ENCODE peak calls at places on chromosomes 16 and 17, in four cellular contexts. T is vagina, C is non-pigmented ciliary epithelial cell, Z is NCI-H1694 treated with DMSO at 0.1 percent for 48 hours. J is an unnamed sample.

GRCh38 chr17:12041316-12041715 is 20.6 kb downstream of the MAP2K4 start:
- DNase-seq in T (no peak), C (peak), Z (no peak), J (no peak)

GRCh38 chr17:9307313-9307998 is 268.2 kb downstream of the STX8 start:
- DNase-seq in T (no peak), C (no peak), Z (no peak), J (no peak)

GRCh38 chr17:44359458-44360143 is 4.1 kb downstream of the FAM171A2 start:
- DNase-seq in T (no peak), C (no peak), Z (no peak), J (no peak)

GRCh38 chr17:17780941-17781590 is 55.7 kb downstream of the SREBF1 start:
- DNase-seq in T (no peak), C (peak), Z (no peak), J (no peak)

GRCh38 chr17:49190932-49191331 is 19.4 kb downstream of the GNGT2 start:
- DNase-seq in T (no peak), C (no peak), Z (no peak), J (no peak)

GRCh38 chr16:10617662-10618420 is 37.4 kb upstream of the EMP2 start:
- DNase-seq in T (no peak), C (no peak), Z (no peak), J (no peak)

GRCh38 chr17:55391244-55391757 is 30.3 kb downstream of the MMD start:
- DNase-seq in T (no peak), C (no peak), Z (no peak), J (no peak)

GRCh38 chr17:82242977-82243647 is 14.3 kb downstream of the SLC16A3 start:
- DNase-seq in T (no peak), C (no peak), Z (peak), J (peak)

GRCh38 chr16:30745082-30745481 is 3.1 kb upstream of the PHKG2 start:
- DNase-seq in T (no peak), C (no peak), Z (no peak), J (no peak)

GRCh38 chr17:64196626-64197025 is 66.4 kb downstream of the TEX2 start:
- DNase-seq in T (no peak), C (peak), Z (no peak), J (no peak)

GRCh38 chr17:39595928-39596327 is 11.8 kb downstream of the NEUROD2 start:
- DNase-seq in T (no peak), C (no peak), Z (no peak), J (no peak)

GRCh38 chr16:20798364-20798763 is 7.9 kb downstream of the ERI2 start:
- DNase-seq in T (no peak), C (no peak), Z (no peak), J (no peak)

GRCh38 chr17:6090253-6090652 is 20.1 kb downstream of the WSCD1 start:
- DNase-seq in T (no peak), C (no peak), Z (no peak), J (no peak)

GRCh38 chr17:58302919-58303551 is 22.3 kb upstream of the MPO start:
- DNase-seq in T (peak), C (no peak), Z (no peak), J (no peak)

GRCh38 chr16:1559446-1559975 is 26.0 kb downstream of the TMEM204 start:
- DNase-seq in T (no peak), C (no peak), Z (no peak), J (no peak)

GRCh38 chr16:87076950-87077749 is 240.0 kb downstream of the C16orf95 start:
- DNase-seq in T (no peak), C (no peak), Z (no peak), J (no peak)

GRCh38 chr16:66064811-66065530 is 301.5 kb upstream of the CDH5 start:
- DNase-seq in T (no peak), C (no peak), Z (no peak), J (no peak)

GRCh38 chr17:77598241-77598620 is 360.3 kb upstream of the TNRC6C start:
- DNase-seq in T (no peak), C (no peak), Z (no peak), J (no peak)

GRCh38 chr17:56292010-56292409 is 138.7 kb downstream of the ANKFN1 start:
- DNase-seq in T (no peak), C (peak), Z (no peak), J (no peak)

GRCh38 chr16:87922250-87922871 is 14.0 kb downstream of the CA5A start:
- DNase-seq in T (no peak), C (no peak), Z (no peak), J (no peak)

GRCh38 chr17:78933025-78933958 is 8.1 kb upstream of the TIMP2 start:
- DNase-seq in T (no peak), C (peak), Z (no peak), J (peak)

GRCh38 chr17:39139137-39139516 is 12.3 kb downstream of the PLXDC1 start:
- DNase-seq in T (no peak), C (peak), Z (no peak), J (no peak)

GRCh38 chr16:27460663-27461482 is 58.9 kb downstream of the IL21R start:
- DNase-seq in T (no peak), C (no peak), Z (no peak), J (no peak)

GRCh38 chr16:24524855-24525652 is 14.3 kb upstream of the RBBP6 start:
- DNase-seq in T (no peak), C (no peak), Z (no peak), J (no peak)

GRCh38 chr16:88649924-88650748 is 717 bp downstream of the CYBA start:
- DNase-seq in T (no peak), C (no peak), Z (no peak), J (no peak)

GRCh38 chr16:31064882-31065461 is 9.1 kb downstream of the ZNF668 start:
- DNase-seq in T (peak), C (peak), Z (no peak), J (no peak)

GRCh38 chr17:17179371-17179827 is 26.7 kb downstream of the PLD6 start:
- DNase-seq in T (no peak), C (no peak), Z (no peak), J (no peak)

GRCh38 chr17:45320931-45321461 is 4.2 kb upstream of the MAP3K14 start:
- DNase-seq in T (no peak), C (peak), Z (no peak), J (peak)

GRCh38 chr17:79696159-79696982 is 34.4 kb upstream of the ENPP7 start:
- DNase-seq in T (no peak), C (no peak), Z (peak), J (no peak)

GRCh38 chr17:37844977-37845293 is 79.3 kb upstream of the TBC1D3K start:
- DNase-seq in T (no peak), C (no peak), Z (no peak), J (no peak)

GRCh38 chr16:87093804-87094203 is 223.4 kb downstream of the C16orf95 start:
- DNase-seq in T (no peak), C (no peak), Z (no peak), J (no peak)

GRCh38 chr16:63289834-63290460 is 1253.7 kb upstream of the CDH8 start:
- DNase-seq in T (no peak), C (no peak), Z (peak), J (no peak)

GRCh38 chr17:28240688-28241340 is 78.2 kb upstream of the TMEM97 start:
- DNase-seq in T (no peak), C (no peak), Z (no peak), J (no peak)

GRCh38 chr16:27843800-27844199 is 219.7 kb downstream of the GSG1L start:
- DNase-seq in T (no peak), C (no peak), Z (no peak), J (no peak)

GRCh38 chr16:55073830-55074229 is 143.2 kb downstream of the IRX5 start:
- DNase-seq in T (no peak), C (no peak), Z (no peak), J (no peak)

GRCh38 chr17:45282683-45283644 is 21.1 kb upstream of the SPATA32 start:
- DNase-seq in T (no peak), C (peak), Z (no peak), J (no peak)

GRCh38 chr16:88941933-88942909 is 34.8 kb downstream of the CBFA2T3 start:
- DNase-seq in T (no peak), C (no peak), Z (peak), J (no peak)

GRCh38 chr16:87127061-87127765 is 190.0 kb downstream of the C16orf95 start:
- DNase-seq in T (no peak), C (no peak), Z (peak), J (no peak)

GRCh38 chr17:28379814-28380571 is 8.5 kb downstream of the SARM1 start:
- DNase-seq in T (no peak), C (peak), Z (no peak), J (no peak)